ENCODE peak calls at places on chromosomes 6 and 20, in nine cellular contexts. A is heart right ventricle, O is IMR-90, B is HFF-Myc, E is RWPE1, X is HCT116, C is GM13977, P is GM20000, V is lower lobe of right lung. U is an unnamed sample.

GRCh38 chr6:79574636-79575035 is 37.4 kb upstream of the LCA5 start:
- DNase-seq in A (no peak), O (peak), B (no peak), E (peak), X (peak), C (no peak), P (no peak), V (no peak), U (peak)

GRCh38 chr20:32359633-32360332 is 1.7 kb downstream of the ASXL1 start:
- DNase-seq in A (no peak), O (peak), B (no peak), E (no peak), X (no peak), C (no peak), P (no peak), V (no peak), U (peak)

GRCh38 chr20:60009826-60010616 is 51.8 kb downstream of the CDH26 start:
- DNase-seq in A (no peak), O (no peak), B (no peak), E (no peak), X (no peak), C (no peak), P (no peak), V (no peak), U (no peak)

GRCh38 chr20:23235173-23236027 is 115.2 kb upstream of the NXT1 start:
- DNase-seq in A (peak), O (peak), B (no peak), E (peak), X (peak), C (peak), P (peak), V (peak), U (peak)

GRCh38 chr6:1670711-1671462 is 61.2 kb downstream of the FOXC1 start:
- DNase-seq in A (no peak), O (peak), B (no peak), E (peak), X (no peak), C (no peak), P (no peak), V (no peak), U (no peak)

GRCh38 chr6:108838101-108838717 is 10.0 kb upstream of the ARMC2 start:
- DNase-seq in A (no peak), O (peak), B (no peak), E (no peak), X (no peak), C (no peak), P (no peak), V (peak), U (peak)

GRCh38 chr6:134466751-134467525 is 149.0 kb upstream of the SGK1 start:
- DNase-seq in A (no peak), O (peak), B (no peak), E (peak), X (no peak), C (no peak), P (no peak), V (no peak), U (no peak)

GRCh38 chr6:22320750-22321149 is 23.9 kb upstream of the PRL start:
- DNase-seq in A (no peak), O (peak), B (peak), E (peak), X (peak), C (no peak), P (no peak), V (no peak), U (peak)

GRCh38 chr6:16684896-16685554 is 76.2 kb downstream of the ATXN1 start:
- DNase-seq in A (no peak), O (peak), B (no peak), E (peak), X (peak), C (peak), P (peak), V (no peak), U (peak)

GRCh38 chr6:38068854-38069253 is 249.3 kb downstream of the ZFAND3 start:
- DNase-seq in A (no peak), O (no peak), B (no peak), E (no peak), X (no peak), C (no peak), P (no peak), V (no peak), U (no peak)

GRCh38 chr6:1915226-1915625 is 305.5 kb downstream of the FOXC1 start:
- DNase-seq in A (no peak), O (no peak), B (no peak), E (no peak), X (no peak), C (no peak), P (no peak), V (no peak), U (no peak)

GRCh38 chr6:143673638-143674037 is 4.1 kb upstream of the PHACTR2 start:
- DNase-seq in A (no peak), O (peak), B (peak), E (peak), X (peak), C (no peak), P (no peak), V (peak), U (peak)

GRCh38 chr6:157987788-157988699 is 6.4 kb downstream of the SYNJ2 start:
- DNase-seq in A (no peak), O (no peak), B (no peak), E (no peak), X (no peak), C (no peak), P (no peak), V (no peak), U (no peak)

GRCh38 chr6:109238405-109238804 is 143.1 kb downstream of the CEP57L1 start:
- DNase-seq in A (no peak), O (no peak), B (no peak), E (peak), X (no peak), C (no peak), P (no peak), V (no peak), U (no peak)

GRCh38 chr20:380763-381580 is 412 bp downstream of the TRIB3 start:
- DNase-seq in A (peak), O (peak), B (no peak), E (peak), X (peak), C (peak), P (peak), V (peak), U (peak)
- TF ChIP-seq CTCF in A (no peak), O (no peak), B (no peak), E (no peak), X (no peak), C (no peak), P (peak), V (no peak), U (no peak)

GRCh38 chr6:27757307-27757706 is 154.9 kb downstream of the OR2B2 start:
- DNase-seq in A (peak), O (no peak), B (no peak), E (no peak), X (no peak), C (peak), P (peak), V (peak), U (no peak)

GRCh38 chr6:27754408-27754782 is 157.8 kb downstream of the OR2B2 start:
- DNase-seq in A (no peak), O (no peak), B (no peak), E (no peak), X (no peak), C (no peak), P (no peak), V (no peak), U (no peak)

GRCh38 chr6:27752038-27752885 is 159.9 kb downstream of the OR2B2 start:
- DNase-seq in A (peak), O (peak), B (peak), E (peak), X (peak), C (peak), P (peak), V (peak), U (peak)

GRCh38 chr6:27755768-27756167 is 156.4 kb downstream of the OR2B2 start:
- DNase-seq in A (no peak), O (no peak), B (no peak), E (no peak), X (no peak), C (no peak), P (no peak), V (no peak), U (no peak)

GRCh38 chr6:27753668-27754407 is 158.4 kb downstream of the OR2B2 start:
- DNase-seq in A (peak), O (peak), B (peak), E (peak), X (peak), C (peak), P (peak), V (peak), U (peak)
- TF ChIP-seq CTCF in A (no peak), O (no peak), B (no peak), E (peak), X (peak), C (no peak), P (no peak), V (peak), U (no peak)

DNA sequence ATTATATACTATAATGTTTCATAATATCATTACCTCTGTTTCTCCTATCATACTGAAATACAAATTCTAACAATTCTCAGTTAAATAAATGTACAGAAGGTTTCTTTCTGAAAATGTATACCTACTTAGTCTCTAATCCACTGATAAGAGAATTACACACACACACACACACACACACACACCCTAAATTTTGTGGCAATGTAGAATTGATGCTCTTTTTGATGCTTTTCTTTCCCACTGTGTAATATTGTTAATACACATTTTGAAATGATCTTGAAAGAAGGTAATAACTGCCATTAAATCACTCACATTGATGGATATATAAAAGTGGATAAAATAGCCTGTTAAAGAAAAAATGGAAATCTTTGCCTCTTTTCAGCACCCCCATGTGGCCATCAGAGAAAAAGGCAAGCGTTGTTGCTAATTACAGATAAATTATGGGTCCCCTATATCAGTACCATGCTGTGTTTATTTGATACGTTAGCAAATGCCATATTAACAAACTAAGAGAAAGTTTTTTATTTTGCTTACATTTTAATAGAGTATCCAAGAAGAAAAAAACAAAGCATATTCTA is 76.6 kb upstream of the VGLL2 start:
- DNase-seq in A (no peak), O (no peak), B (no peak), E (no peak), X (peak), C (no peak), P (no peak), V (no peak), U (no peak)
- TF ChIP-seq CTCF in A (peak), O (peak), B (peak), E (peak), X (peak), C (peak), P (peak), V (no peak), U (peak)

DNA sequence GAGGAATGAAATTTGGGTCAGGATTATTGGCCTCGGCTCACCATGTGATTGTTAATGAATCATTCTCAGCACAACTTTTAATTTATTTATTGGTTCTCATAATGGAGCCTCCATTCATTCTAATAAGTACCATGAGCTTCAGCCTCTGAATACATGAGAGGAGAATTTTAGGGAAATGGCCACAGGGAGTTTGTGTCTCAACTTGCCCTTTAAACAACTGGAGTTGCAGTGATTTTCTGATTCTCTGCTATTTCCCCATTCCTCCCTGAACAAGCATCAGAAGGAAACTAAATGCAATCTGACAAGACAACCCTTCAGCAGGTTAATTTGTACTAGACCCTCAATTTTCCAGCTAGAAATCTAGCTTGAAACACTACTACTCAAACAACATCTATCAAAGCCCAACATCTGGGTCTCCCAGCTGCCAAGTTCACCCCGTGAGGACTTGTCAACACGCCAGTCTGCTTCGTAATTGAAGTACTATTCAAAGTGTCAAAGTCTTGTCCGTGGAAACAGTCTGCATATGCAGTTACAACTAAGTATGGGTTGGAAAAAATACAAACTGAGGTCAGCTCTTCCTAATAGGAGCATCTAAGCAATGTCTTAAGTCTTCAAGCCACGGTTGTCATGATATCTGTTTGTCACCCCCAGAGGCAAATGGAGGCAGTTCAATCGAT is 235.4 kb downstream of the CDH4 start:
- DNase-seq in A (no peak), O (no peak), B (no peak), E (no peak), X (no peak), C (no peak), P (no peak), V (no peak), U (no peak)
- TF ChIP-seq CTCF in A (no peak), O (no peak), B (no peak), E (no peak), X (no peak), C (no peak), P (no peak), V (no peak), U (no peak)

DNA sequence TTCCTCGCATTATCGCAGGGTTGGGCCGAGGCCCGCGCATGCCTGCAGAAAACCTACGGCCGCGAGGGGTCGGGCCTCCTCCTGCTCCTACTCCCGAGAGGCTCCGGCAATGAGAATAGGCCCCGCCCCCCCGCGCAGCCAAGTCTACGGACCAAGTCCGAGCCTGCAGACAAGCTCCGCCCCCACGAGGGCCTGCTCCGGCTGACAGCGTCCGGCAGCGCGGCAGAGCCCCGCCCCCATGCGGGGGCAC is 3.1 kb upstream of the GPSM3 start:
- DNase-seq in A (peak), O (peak), B (peak), E (peak), X (peak), C (no peak), P (no peak), V (peak), U (peak)
- TF ChIP-seq CTCF in A (peak), O (peak), B (peak), E (no peak), X (peak), C (peak), P (no peak), V (peak), U (peak)

DNA sequence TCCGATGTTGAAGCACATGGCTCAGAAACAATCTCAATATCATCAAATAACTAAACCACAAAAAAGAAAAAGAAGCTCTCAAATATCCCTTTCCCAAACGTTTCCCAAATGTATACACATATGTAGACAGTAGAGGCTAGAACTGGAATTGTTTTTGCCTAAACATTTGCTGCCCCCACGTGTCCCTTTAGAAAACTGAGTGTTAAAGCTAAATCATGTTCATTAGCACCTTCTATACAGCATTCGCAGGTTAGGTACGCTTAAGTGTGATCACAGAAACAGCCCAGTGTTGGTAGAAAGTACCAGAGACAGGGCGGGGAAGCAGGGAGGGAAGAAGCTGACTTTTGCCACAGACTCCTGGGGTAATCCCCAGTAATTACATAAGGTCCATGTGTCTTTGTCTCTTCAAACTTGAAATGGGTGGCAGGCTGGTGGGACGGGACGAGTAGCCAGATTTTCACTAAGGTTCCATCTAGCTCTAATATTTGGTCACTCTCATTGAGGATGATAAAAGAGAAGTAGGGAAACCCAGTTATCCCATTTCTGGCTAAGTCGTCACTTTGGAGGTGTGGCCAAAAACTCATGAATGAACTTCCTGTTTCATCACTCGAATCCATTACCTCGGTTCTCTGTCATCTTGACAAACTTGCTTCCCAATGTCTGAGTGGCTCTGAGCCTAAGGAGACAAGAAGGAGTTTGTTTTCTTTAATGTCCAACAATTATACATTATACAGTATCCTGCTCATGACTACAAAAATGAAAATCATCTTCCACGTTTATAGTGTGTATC is 15.0 kb upstream of the TFAP2A start:
- DNase-seq in A (no peak), O (peak), B (no peak), E (peak), X (no peak), C (peak), P (peak), V (no peak), U (peak)
- TF ChIP-seq CTCF in A (peak), O (peak), B (peak), E (peak), X (peak), C (peak), P (peak), V (peak), U (no peak)

U was measured in Calu3.